ENCODE peak calls at places on chromosomes 3 and 15, in seven cellular contexts. L is fibroblast of mammary gland; K is body of pancreas; T is epithelial cell of proximal tubule; O is pancreas; F is CD4-positive, CD25-positive, alpha-beta regulatory T cell; J is hepatocyte. H is an unnamed sample.

GRCh38 chr3:78926523-78926922 is 841.3 kb downstream of the ROBO1 start:
- DNase-seq in L (peak), K (no peak), T (no peak), O (no peak), F (no peak), J (no peak), H (no peak)

GRCh38 chr3:101865751-101866509 is 16.6 kb downstream of the NFKBIZ start:
- DNase-seq in L (no peak), K (peak), T (no peak), O (no peak), F (no peak), J (no peak), H (no peak)

GRCh38 chr3:50554553-50554952 is 13.0 kb downstream of the C3orf18 start:
- DNase-seq in L (no peak), K (no peak), T (no peak), O (no peak), F (no peak), J (no peak), H (no peak)

GRCh38 chr15:99157456-99157855 is 52.6 kb downstream of the SYNM start:
- DNase-seq in L (no peak), K (no peak), T (no peak), O (no peak), F (no peak), J (no peak), H (no peak)

GRCh38 chr3:171776411-171776810 is 33.9 kb downstream of the PLD1 start:
- DNase-seq in L (no peak), K (no peak), T (no peak), O (no peak), F (no peak), J (no peak), H (no peak)

GRCh38 chr15:39874890-39875549 is 45.0 kb downstream of the GPR176 start:
- DNase-seq in L (peak), K (peak), T (no peak), O (no peak), F (no peak), J (peak), H (no peak)

GRCh38 chr15:65996901-65997300 is 127.6 kb downstream of the RAB11A start:
- DNase-seq in L (no peak), K (no peak), T (no peak), O (no peak), F (no peak), J (no peak), H (no peak)

GRCh38 chr15:50676799-50677483 is 9.7 kb downstream of the TRPM7 start:
- DNase-seq in L (peak), K (no peak), T (peak), O (no peak), F (no peak), J (peak), H (no peak)

GRCh38 chr3:55486101-55486856 is 827 bp downstream of the WNT5A start:
- DNase-seq in L (peak), K (peak), T (no peak), O (peak), F (no peak), J (peak), H (no peak)

GRCh38 chr3:167872032-167872431 is 136.5 kb downstream of the SERPINI1 start:
- DNase-seq in L (no peak), K (no peak), T (no peak), O (no peak), F (no peak), J (no peak), H (no peak)

GRCh38 chr3:60967141-60967540 is 284.1 kb downstream of the FHIT start:
- DNase-seq in L (no peak), K (no peak), T (no peak), O (no peak), F (no peak), J (no peak), H (no peak)

GRCh38 chr15:65060641-65061397 is 7.0 kb downstream of the RASL12 start:
- DNase-seq in L (no peak), K (no peak), T (no peak), O (no peak), F (no peak), J (no peak), H (no peak)

GRCh38 chr3:19970289-19970688 is 23.4 kb downstream of the RAB5A start:
- DNase-seq in L (no peak), K (no peak), T (no peak), O (no peak), F (no peak), J (no peak), H (no peak)

GRCh38 chr3:5011555-5012256 is 32.5 kb downstream of the BHLHE40 start:
- DNase-seq in L (no peak), K (no peak), T (no peak), O (no peak), F (no peak), J (no peak), H (no peak)

GRCh38 chr3:184513276-184514150 is 48.1 kb upstream of the EPHB3 start:
- DNase-seq in L (peak), K (peak), T (no peak), O (peak), F (peak), J (peak), H (peak)

GRCh38 chr3:196120291-196120951 is 38.5 kb upstream of the TFRC start:
- DNase-seq in L (no peak), K (no peak), T (no peak), O (no peak), F (no peak), J (peak), H (no peak)

GRCh38 chr3:43649365-43649968 is 27.7 kb upstream of the ANO10 start:
- DNase-seq in L (no peak), K (no peak), T (no peak), O (no peak), F (no peak), J (no peak), H (no peak)

GRCh38 chr3:104392327-104392726 is 974.4 kb upstream of the ALCAM start:
- DNase-seq in L (no peak), K (no peak), T (no peak), O (no peak), F (no peak), J (no peak), H (no peak)

GRCh38 chr15:74417670-74418069 is 16.1 kb downstream of the SEMA7A start:
- DNase-seq in L (no peak), K (no peak), T (no peak), O (no peak), F (no peak), J (no peak), H (no peak)

GRCh38 chr3:168974628-168975403 is 688.7 kb downstream of the MECOM start:
- DNase-seq in L (no peak), K (no peak), T (no peak), O (no peak), F (no peak), J (no peak), H (no peak)

GRCh38 chr15:40847225-40847961 is 3.5 kb downstream of the SPINT1 start:
- DNase-seq in L (no peak), K (peak), T (no peak), O (peak), F (no peak), J (peak), H (no peak)

GRCh38 chr15:71660501-71660900 is 149.9 kb upstream of the NR2E3 start:
- DNase-seq in L (no peak), K (no peak), T (no peak), O (no peak), F (no peak), J (no peak), H (no peak)

GRCh38 chr3:114732353-114732752 is 414.7 kb downstream of the ZBTB20 start:
- DNase-seq in L (no peak), K (no peak), T (no peak), O (no peak), F (no peak), J (no peak), H (no peak)

GRCh38 chr15:98954411-98954810 is 53.2 kb downstream of the PGPEP1L start:
- DNase-seq in L (peak), K (peak), T (peak), O (no peak), F (no peak), J (no peak), H (peak)

GRCh38 chr15:87365221-87365620 is 891.3 kb downstream of the NTRK3 start:
- DNase-seq in L (peak), K (no peak), T (peak), O (no peak), F (no peak), J (no peak), H (no peak)

GRCh38 chr15:49383266-49383665 is 39.8 kb upstream of the FGF7 start:
- DNase-seq in L (peak), K (no peak), T (no peak), O (no peak), F (no peak), J (no peak), H (peak)

GRCh38 chr15:82951472-82952155 is 906 bp downstream of the HOMER2 start:
- DNase-seq in L (peak), K (peak), T (no peak), O (no peak), F (no peak), J (no peak), H (no peak)

GRCh38 chr15:76200641-76201105 is 110.6 kb downstream of the ETFA start:
- DNase-seq in L (no peak), K (no peak), T (no peak), O (no peak), F (no peak), J (no peak), H (no peak)

GRCh38 chr3:136984837-136985236 is 27.1 kb downstream of the IL20RB start:
- DNase-seq in L (no peak), K (no peak), T (no peak), O (no peak), F (no peak), J (peak), H (no peak)

DNA sequence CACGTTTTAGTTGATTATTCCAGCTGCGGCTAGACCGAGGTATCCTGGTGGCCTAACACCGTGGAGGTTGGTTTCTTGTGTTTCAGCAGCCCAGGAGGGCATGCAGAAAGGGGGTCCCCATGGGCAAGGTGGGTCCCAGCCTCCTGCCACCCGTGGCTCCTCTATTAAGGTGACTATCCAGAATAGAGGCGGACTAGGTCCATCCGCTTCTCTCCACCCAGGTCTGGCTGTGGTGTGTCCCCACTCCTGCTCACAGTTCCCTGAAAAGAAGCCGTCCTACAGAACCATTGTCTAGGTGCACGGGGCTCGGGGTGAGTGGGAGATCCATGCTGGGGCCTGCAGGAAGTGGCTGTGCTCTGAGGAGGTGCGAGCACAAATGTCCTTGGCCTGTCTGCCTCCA is 81.5 kb downstream of the WNT7A start:
- DNase-seq in L (no peak), K (no peak), T (no peak), O (no peak), F (no peak), J (no peak), H (no peak)
- H3K4me3 ChIP-seq in L (no peak), K (no peak), T (no peak), O (no peak), F (no peak), J (no peak), H (no peak)

DNA sequence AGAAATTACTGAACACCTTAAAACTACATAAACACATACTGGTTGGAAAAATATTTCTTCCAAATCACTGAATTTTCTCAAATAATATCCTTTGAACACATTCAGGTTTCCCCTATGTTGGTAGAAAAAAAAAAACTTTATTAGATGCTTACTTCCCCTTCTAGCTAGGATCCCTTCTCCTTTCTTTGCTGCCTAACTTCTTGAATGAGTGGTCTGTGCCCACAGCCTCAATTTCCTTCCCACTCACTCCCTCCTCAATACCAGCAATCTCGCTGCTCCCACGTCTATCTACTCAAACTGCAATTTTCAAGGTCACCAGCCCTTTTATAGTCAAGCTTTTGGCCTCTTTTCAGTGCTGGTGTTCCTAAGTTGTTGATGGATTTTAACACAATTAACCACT is 8.3 kb downstream of the CD200R1 start:
- DNase-seq in L (no peak), K (no peak), T (no peak), O (no peak), F (no peak), J (no peak), H (no peak)
- H3K4me3 ChIP-seq in L (no peak), K (no peak), T (no peak), O (no peak), F (no peak), J (no peak), H (no peak)

GRCh38 chr3:126083913-126084514 is at the start of gene SLC41A3:
- DNase-seq in L (peak), K (peak), T (no peak), O (peak), F (peak), J (peak), H (peak)

GRCh38 chr3:126081618-126082333 is 2.1 kb downstream of the SLC41A3 start:
- DNase-seq in L (peak), K (peak), T (no peak), O (no peak), F (no peak), J (no peak), H (no peak)

GRCh38 chr3:126083138-126083445 is 832 bp downstream of the SLC41A3 start:
- DNase-seq in L (no peak), K (no peak), T (no peak), O (no peak), F (no peak), J (no peak), H (no peak)

GRCh38 chr3:126083511-126083912 is 412 bp downstream of the SLC41A3 start:
- DNase-seq in L (peak), K (peak), T (no peak), O (peak), F (no peak), J (peak), H (no peak)

GRCh38 chr3:126082334-126083137 is 1.4 kb downstream of the SLC41A3 start:
- DNase-seq in L (no peak), K (no peak), T (no peak), O (no peak), F (no peak), J (no peak), H (no peak)
- H3K4me3 ChIP-seq in L (no peak), K (no peak), T (peak), O (peak), F (peak), J (peak), H (peak)

GRCh38 chr3:134407247-134407640 is 33.0 kb upstream of the AMOTL2 start:
- DNase-seq in L (peak), K (no peak), T (no peak), O (no peak), F (no peak), J (no peak), H (no peak)
- H3K4me3 ChIP-seq in L (no peak), K (no peak), T (no peak), O (no peak), F (no peak), J (no peak), H (no peak)

GRCh38 chr3:35640186-35640584 is 860 bp downstream of the ARPP21 start:
- DNase-seq in L (no peak), K (no peak), T (no peak), O (no peak), F (no peak), J (no peak), H (no peak)
- H3K4me3 ChIP-seq in L (no peak), K (no peak), T (peak), O (peak), F (no peak), J (peak), H (no peak)

GRCh38 chr3:128484404-128485282 is 8.4 kb downstream of the GATA2 start:
- DNase-seq in L (no peak), K (no peak), T (no peak), O (no peak), F (no peak), J (no peak), H (no peak)

GRCh38 chr3:128485283-128486156 is 7.5 kb downstream of the GATA2 start:
- DNase-seq in L (no peak), K (no peak), T (no peak), O (no peak), F (no peak), J (no peak), H (no peak)

GRCh38 chr3:128482175-128482856 is 10.7 kb downstream of the GATA2 start:
- DNase-seq in L (no peak), K (no peak), T (no peak), O (no peak), F (no peak), J (no peak), H (no peak)

GRCh38 chr3:128482857-128483656 is 9.9 kb downstream of the GATA2 start:
- DNase-seq in L (peak), K (no peak), T (no peak), O (no peak), F (no peak), J (peak), H (peak)

GRCh38 chr3:128483657-128484403 is 9.2 kb downstream of the GATA2 start:
- DNase-seq in L (no peak), K (no peak), T (no peak), O (no peak), F (no peak), J (no peak), H (no peak)
- H3K4me3 ChIP-seq in L (no peak), K (no peak), T (no peak), O (no peak), F (no peak), J (no peak), H (peak)